ENCODE peak calls at places on chromosome 15, in seven cellular contexts. One of them, this sample, is unnamed.
A peak's percentile ranks its signal among the peaks of the same experiment; 100 is the strongest.

GRCh38 chr15:41568350-41569017 is 9.5 kb downstream of the TYRO3 start:
- DNase-seq in MM.1S: no peak
- DNase-seq in DND-41: no peak
- DNase-seq in trophoblast cell: no peak
- DNase-seq in fibroblast of lung: peak; percentile 15
- DNase-seq in endothelial cell of umbilical vein: peak; percentile 16
- DNase-seq in IMR-90: peak; percentile 37
- DNase-seq in this sample: no peak

GRCh38 chr15:80932989-80933388 is 56.6 kb downstream of the MESD start:
- DNase-seq in MM.1S: no peak
- DNase-seq in DND-41: no peak
- DNase-seq in trophoblast cell: no peak
- DNase-seq in fibroblast of lung: peak; percentile 93
- DNase-seq in endothelial cell of umbilical vein: peak; percentile 6
- DNase-seq in IMR-90: peak; percentile 93
- DNase-seq in this sample: peak; percentile 22

GRCh38 chr15:93072440-93073394 is 16.3 kb downstream of the RGMA start:
- DNase-seq in MM.1S: no peak
- DNase-seq in DND-41: no peak
- DNase-seq in trophoblast cell: peak; percentile 63
- DNase-seq in fibroblast of lung: peak; percentile 58
- DNase-seq in endothelial cell of umbilical vein: peak; percentile 42
- DNase-seq in IMR-90: peak; percentile 23
- DNase-seq in this sample: peak; percentile 37

GRCh38 chr15:38930851-38931572 is 366.4 kb upstream of the RASGRP1 start:
- DNase-seq in MM.1S: no peak
- DNase-seq in DND-41: no peak
- DNase-seq in trophoblast cell: peak; percentile 64
- DNase-seq in fibroblast of lung: peak; percentile 57
- DNase-seq in endothelial cell of umbilical vein: no peak
- DNase-seq in IMR-90: peak; percentile 58
- DNase-seq in this sample: peak; percentile 35

GRCh38 chr15:71011503-71012155 is 103.6 kb upstream of the THSD4 start:
- DNase-seq in MM.1S: peak; percentile 23
- DNase-seq in DND-41: no peak
- DNase-seq in trophoblast cell: peak; percentile 65
- DNase-seq in fibroblast of lung: peak; percentile 79
- DNase-seq in endothelial cell of umbilical vein: peak; percentile 56
- DNase-seq in IMR-90: peak; percentile 84
- DNase-seq in this sample: peak; percentile 64

GRCh38 chr15:65088643-65089021 is 12.1 kb downstream of the KBTBD13 start:
- DNase-seq in MM.1S: no peak
- DNase-seq in DND-41: no peak
- DNase-seq in trophoblast cell: peak; percentile 53
- DNase-seq in fibroblast of lung: no peak
- DNase-seq in endothelial cell of umbilical vein: no peak
- DNase-seq in IMR-90: no peak
- DNase-seq in this sample: no peak

GRCh38 chr15:61051570-61052031 is 177.5 kb downstream of the RORA start:
- DNase-seq in MM.1S: peak; percentile 56
- DNase-seq in DND-41: no peak
- DNase-seq in trophoblast cell: peak; percentile 10
- DNase-seq in fibroblast of lung: peak; percentile 68
- DNase-seq in endothelial cell of umbilical vein: peak; percentile 70
- DNase-seq in IMR-90: peak; percentile 78
- DNase-seq in this sample: peak; percentile 54

GRCh38 chr15:69881760-69882159 is 216.0 kb downstream of the TLE3 start:
- DNase-seq in MM.1S: peak; percentile 47
- DNase-seq in DND-41: no peak
- DNase-seq in trophoblast cell: no peak
- DNase-seq in fibroblast of lung: no peak
- DNase-seq in endothelial cell of umbilical vein: no peak
- DNase-seq in IMR-90: no peak
- DNase-seq in this sample: no peak

GRCh38 chr15:29116970-29117700 is 152.5 kb downstream of the NSMCE3 start:
- DNase-seq in MM.1S: no peak
- DNase-seq in DND-41: no peak
- DNase-seq in trophoblast cell: no peak
- DNase-seq in fibroblast of lung: no peak
- DNase-seq in endothelial cell of umbilical vein: no peak
- DNase-seq in IMR-90: no peak
- DNase-seq in this sample: no peak

GRCh38 chr15:74869726-74870407 is 3.3 kb downstream of the SCAMP2 start:
- DNase-seq in MM.1S: peak; percentile 30
- DNase-seq in DND-41: peak; percentile 23
- DNase-seq in trophoblast cell: peak; percentile 28
- DNase-seq in fibroblast of lung: peak; percentile 60
- DNase-seq in endothelial cell of umbilical vein: peak; percentile 43
- DNase-seq in IMR-90: peak; percentile 39
- DNase-seq in this sample: no peak

GRCh38 chr15:85579011-85579701 is 198.8 kb downstream of the AKAP13 start:
- DNase-seq in MM.1S: no peak
- DNase-seq in DND-41: no peak
- DNase-seq in trophoblast cell: peak; percentile 93
- DNase-seq in fibroblast of lung: no peak
- DNase-seq in endothelial cell of umbilical vein: peak; percentile 87
- DNase-seq in IMR-90: no peak
- DNase-seq in this sample: no peak

DNA sequence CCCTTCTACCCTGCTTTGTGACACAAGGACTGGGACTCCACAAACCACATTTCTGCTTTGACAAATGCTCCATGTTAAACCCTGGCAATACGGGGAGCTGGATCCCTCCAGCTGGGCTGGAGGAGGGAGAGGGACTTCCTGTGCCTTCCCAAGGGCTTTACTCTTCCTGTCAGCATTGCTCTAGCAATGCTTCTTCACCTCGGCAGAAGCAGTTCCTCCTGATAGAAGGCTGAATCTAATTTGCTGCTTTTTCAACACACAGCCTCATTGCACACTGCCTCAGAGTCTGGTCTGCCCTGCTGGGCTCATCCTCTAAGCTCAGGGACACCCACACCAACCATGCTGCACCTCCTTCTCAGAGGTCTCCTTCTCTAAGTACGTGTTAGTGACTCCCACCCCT is 142.8 kb upstream of the SMAD3 start:
- DNase-seq in MM.1S: no peak
- DNase-seq in DND-41: no peak
- DNase-seq in trophoblast cell: no peak
- DNase-seq in fibroblast of lung: no peak
- DNase-seq in endothelial cell of umbilical vein: no peak
- DNase-seq in IMR-90: no peak
- DNase-seq in this sample: no peak
- H3K9ac ChIP-seq in MM.1S: no peak overlapping the region
- H3K9ac ChIP-seq in DND-41: no peak overlapping the region
- H3K9ac ChIP-seq in trophoblast cell: peak overlapping the region; percentile 21
- H3K9ac ChIP-seq in fibroblast of lung: no peak overlapping the region
- H3K9ac ChIP-seq in endothelial cell of umbilical vein: no peak overlapping the region
- H3K9ac ChIP-seq in IMR-90: no peak overlapping the region
- H3K9ac ChIP-seq in this sample: no peak overlapping the region

DNA sequence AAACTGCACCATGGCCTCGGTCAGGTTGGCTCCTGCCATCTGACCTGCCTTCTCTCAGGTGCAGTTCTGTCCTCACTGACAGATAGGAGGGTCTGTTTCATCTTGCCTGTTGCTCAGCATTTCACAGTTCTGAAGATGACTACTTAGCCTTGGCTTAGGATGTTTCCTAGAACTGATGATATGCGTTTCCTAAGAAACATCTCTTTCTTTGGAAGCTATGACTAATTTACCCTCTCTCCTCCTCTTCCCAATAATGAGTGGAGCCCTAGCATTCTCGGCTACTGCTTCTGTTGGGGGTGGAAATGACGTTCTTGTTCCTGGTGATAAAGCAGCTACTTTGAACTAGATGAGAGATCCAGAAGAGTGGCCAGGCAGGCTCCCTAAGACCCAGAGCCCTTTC is 27.3 kb downstream of the DUOX1 start:
- DNase-seq in MM.1S: no peak
- DNase-seq in DND-41: no peak
- DNase-seq in trophoblast cell: no peak
- DNase-seq in fibroblast of lung: peak; percentile 18
- DNase-seq in endothelial cell of umbilical vein: no peak
- DNase-seq in IMR-90: peak; percentile 78
- DNase-seq in this sample: peak; percentile 89
- H2AFZ ChIP-seq in MM.1S: no peak overlapping the region
- H2AFZ ChIP-seq in DND-41: no peak overlapping the region
- H2AFZ ChIP-seq in trophoblast cell: no peak overlapping the region
- H2AFZ ChIP-seq in fibroblast of lung: no peak overlapping the region
- H2AFZ ChIP-seq in endothelial cell of umbilical vein: no peak overlapping the region
- H2AFZ ChIP-seq in IMR-90: no peak overlapping the region
- H2AFZ ChIP-seq in this sample: no peak overlapping the region

DNA sequence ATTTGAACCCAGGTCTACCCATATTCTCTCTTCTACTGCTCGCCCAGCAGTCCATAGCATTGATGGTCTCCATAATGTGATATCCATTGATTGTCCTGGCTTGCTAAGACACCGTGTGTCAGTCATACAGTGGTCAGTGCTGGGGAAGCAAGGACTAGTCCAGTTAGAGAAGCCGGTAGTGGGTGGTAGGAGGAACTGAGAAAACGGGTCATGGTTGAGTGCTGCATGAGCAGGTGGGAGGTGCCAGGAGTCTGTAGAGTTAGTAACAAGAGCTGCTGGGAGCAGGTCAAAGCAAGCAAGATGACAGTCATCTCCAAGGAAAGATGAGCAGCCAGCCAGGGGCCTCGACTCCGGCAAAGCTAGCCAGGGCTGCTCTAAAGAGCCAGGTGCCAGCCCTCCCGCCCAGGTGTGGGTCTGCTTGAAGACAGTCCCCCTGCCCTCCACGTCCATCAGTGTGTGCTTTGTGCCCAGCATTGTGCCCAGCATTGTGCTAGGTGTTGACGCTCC is 29.5 kb upstream of the USP3 start:
- DNase-seq in MM.1S: peak; percentile 79
- DNase-seq in DND-41: no peak
- DNase-seq in trophoblast cell: no peak
- DNase-seq in fibroblast of lung: no peak
- DNase-seq in endothelial cell of umbilical vein: no peak
- DNase-seq in IMR-90: no peak
- DNase-seq in this sample: peak; percentile 17
- H3K4me3 ChIP-seq in MM.1S: peak overlapping the region; percentile 29
- H3K4me3 ChIP-seq in DND-41: no peak overlapping the region
- H3K4me3 ChIP-seq in trophoblast cell: no peak overlapping the region
- H3K4me3 ChIP-seq in fibroblast of lung: no peak overlapping the region
- H3K4me3 ChIP-seq in endothelial cell of umbilical vein: no peak overlapping the region
- H3K4me3 ChIP-seq in IMR-90: no peak overlapping the region
- H3K4me3 ChIP-seq in this sample: no peak overlapping the region

GRCh38 chr15:32718082-32718821 is 448 bp downstream of the GREM1 start:
- DNase-seq in MM.1S: no peak
- DNase-seq in DND-41: no peak
- DNase-seq in trophoblast cell: no peak
- DNase-seq in fibroblast of lung: peak; percentile 42
- DNase-seq in endothelial cell of umbilical vein: peak; percentile 8
- DNase-seq in IMR-90: no peak
- DNase-seq in this sample: no peak

GRCh38 chr15:32717290-32718081 is at the start of gene GREM1:
- DNase-seq in MM.1S: no peak
- DNase-seq in DND-41: no peak
- DNase-seq in trophoblast cell: no peak
- DNase-seq in fibroblast of lung: peak; percentile 38
- DNase-seq in endothelial cell of umbilical vein: no peak
- DNase-seq in IMR-90: peak; percentile 70
- DNase-seq in this sample: peak; percentile 48

GRCh38 chr15:32715276-32715675 is 2.5 kb upstream of the GREM1 start:
- DNase-seq in MM.1S: no peak
- DNase-seq in DND-41: no peak
- DNase-seq in trophoblast cell: no peak
- DNase-seq in fibroblast of lung: peak; percentile 27
- DNase-seq in endothelial cell of umbilical vein: no peak
- DNase-seq in IMR-90: peak; percentile 91
- DNase-seq in this sample: peak; percentile 86

GRCh38 chr15:32716216-32716959 is 1.4 kb upstream of the GREM1 start:
- DNase-seq in MM.1S: no peak
- DNase-seq in DND-41: no peak
- DNase-seq in trophoblast cell: no peak
- DNase-seq in fibroblast of lung: peak; percentile 32
- DNase-seq in endothelial cell of umbilical vein: peak; percentile 5
- DNase-seq in IMR-90: no peak
- DNase-seq in this sample: no peak

GRCh38 chr15:32716960-32717289 is 879 bp upstream of the GREM1 start:
- DNase-seq in MM.1S: no peak
- DNase-seq in DND-41: no peak
- DNase-seq in trophoblast cell: no peak
- DNase-seq in fibroblast of lung: peak; percentile 40
- DNase-seq in endothelial cell of umbilical vein: no peak
- DNase-seq in IMR-90: no peak
- DNase-seq in this sample: no peak
- H3K9ac ChIP-seq in MM.1S: no peak overlapping the region
- H3K9ac ChIP-seq in DND-41: no peak overlapping the region
- H3K9ac ChIP-seq in trophoblast cell: no peak overlapping the region
- H3K9ac ChIP-seq in fibroblast of lung: peak overlapping the region; percentile 74
- H3K9ac ChIP-seq in endothelial cell of umbilical vein: no peak overlapping the region
- H3K9ac ChIP-seq in IMR-90: peak overlapping the region; percentile 44
- H3K9ac ChIP-seq in this sample: peak overlapping the region; percentile 94

GRCh38 chr15:82952156-82953081 is at the start of gene HOMER2:
- DNase-seq in MM.1S: peak; percentile 11
- DNase-seq in DND-41: no peak
- DNase-seq in trophoblast cell: no peak
- DNase-seq in fibroblast of lung: no peak
- DNase-seq in endothelial cell of umbilical vein: no peak
- DNase-seq in IMR-90: no peak
- DNase-seq in this sample: peak; percentile 13

GRCh38 chr15:82950295-82950694 is 2.2 kb downstream of the HOMER2 start:
- DNase-seq in MM.1S: no peak
- DNase-seq in DND-41: no peak
- DNase-seq in trophoblast cell: no peak
- DNase-seq in fibroblast of lung: no peak
- DNase-seq in endothelial cell of umbilical vein: no peak
- DNase-seq in IMR-90: no peak
- DNase-seq in this sample: no peak

GRCh38 chr15:82946155-82946701 is 6.3 kb downstream of the HOMER2 start:
- DNase-seq in MM.1S: no peak
- DNase-seq in DND-41: no peak
- DNase-seq in trophoblast cell: no peak
- DNase-seq in fibroblast of lung: no peak
- DNase-seq in endothelial cell of umbilical vein: no peak
- DNase-seq in IMR-90: no peak
- DNase-seq in this sample: no peak

GRCh38 chr15:82951472-82952155 is 906 bp downstream of the HOMER2 start:
- DNase-seq in MM.1S: no peak
- DNase-seq in DND-41: no peak
- DNase-seq in trophoblast cell: no peak
- DNase-seq in fibroblast of lung: no peak
- DNase-seq in endothelial cell of umbilical vein: no peak
- DNase-seq in IMR-90: no peak
- DNase-seq in this sample: peak; percentile 16

DNA sequence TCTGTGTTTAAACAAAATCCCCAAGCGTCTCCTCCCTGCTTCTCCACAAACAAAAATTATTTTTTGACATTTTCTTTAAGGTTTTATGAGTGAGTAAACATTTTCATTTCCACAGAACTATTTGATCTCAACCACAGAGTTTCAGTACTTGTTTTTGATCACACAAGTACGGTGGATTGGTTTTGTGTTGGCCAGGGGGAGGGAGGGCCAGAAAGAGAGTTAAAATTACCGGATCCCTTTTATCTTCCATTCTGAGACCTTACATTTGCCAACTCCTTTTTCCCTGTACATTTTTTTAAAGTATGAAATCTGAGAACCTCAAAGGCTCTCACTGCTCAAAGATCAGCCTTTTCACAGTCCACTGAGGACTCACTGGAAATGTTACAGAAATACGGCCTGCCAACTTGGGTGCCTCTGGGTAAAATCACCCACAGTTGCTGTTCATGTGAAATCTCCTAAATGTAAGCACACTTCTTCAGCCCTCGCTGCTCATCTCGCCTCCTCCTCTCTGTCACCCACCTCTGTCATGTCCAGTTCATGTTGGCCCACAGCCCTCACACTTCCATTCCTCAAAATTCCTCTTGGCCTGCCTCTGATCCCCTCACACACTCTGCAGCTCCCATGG is 1.7 kb downstream of the HOMER2 start:
- DNase-seq in MM.1S: peak; percentile 71
- DNase-seq in DND-41: no peak
- DNase-seq in trophoblast cell: no peak
- DNase-seq in fibroblast of lung: no peak
- DNase-seq in endothelial cell of umbilical vein: no peak
- DNase-seq in IMR-90: no peak
- DNase-seq in this sample: no peak
- H2AFZ ChIP-seq in MM.1S: no peak overlapping the region
- H2AFZ ChIP-seq in DND-41: no peak overlapping the region
- H2AFZ ChIP-seq in trophoblast cell: no peak overlapping the region
- H2AFZ ChIP-seq in fibroblast of lung: no peak overlapping the region
- H2AFZ ChIP-seq in endothelial cell of umbilical vein: no peak overlapping the region
- H2AFZ ChIP-seq in IMR-90: no peak overlapping the region
- H2AFZ ChIP-seq in this sample: no peak overlapping the region

This sample was measured in astrocyte.